ENCODE peak calls at places on chromosomes 5 and 9, in eight cellular contexts. K, M, W, I, S, N, J and T are unnamed samples.

GRCh38 chr9:107954303-107954702 is 464.7 kb upstream of the KLF4 start:
- DNase-seq in W (no peak), K (no peak), S (no peak), J (no peak), I (no peak), M (no peak), N (no peak), T (no peak)

GRCh38 chr9:95406114-95406513 is 88.6 kb upstream of the FANCC start:
- DNase-seq in K (peak; percentile 54), I (peak; percentile 73), J (peak; percentile 75), M (peak; percentile 7), S (no peak), N (no peak), W (no peak), T (peak; percentile 96)

GRCh38 chr5:157839157-157839795 is 19.7 kb downstream of the CLINT1 start:
- DNase-seq in S (no peak), I (no peak), J (no peak), M (no peak), K (no peak), N (no peak), W (no peak), T (no peak)

GRCh38 chr5:157855404-157855994 is 3.4 kb downstream of the CLINT1 start:
- DNase-seq in S (no peak), J (peak; percentile 82), K (peak; percentile 54), M (peak; percentile 66), I (peak; percentile 69), N (no peak), W (peak; percentile 38), T (peak; percentile 81)

GRCh38 chr5:41156739-41157138 is 56.6 kb downstream of the C6 start:
- DNase-seq in W (no peak), M (peak; percentile 59), N (no peak), S (no peak), I (peak; percentile 39), K (no peak), J (peak; percentile 75), T (peak; percentile 77)

GRCh38 chr5:163571755-163572154 is 66.3 kb downstream of the MAT2B start:
- DNase-seq in N (no peak), I (peak; percentile 95), S (peak; percentile 86), K (peak; percentile 79), J (peak; percentile 88), M (peak; percentile 20), W (no peak), T (peak; percentile 70)

GRCh38 chr9:35813434-35814105 is 1.3 kb downstream of the HINT2 start:
- DNase-seq in K (no peak), W (no peak), I (peak; percentile 32), M (peak; percentile 46), J (peak; percentile 28), N (no peak), S (no peak), T (peak; percentile 50)

GRCh38 chr5:148910686-148911361 is 84.4 kb downstream of the ADRB2 start:
- DNase-seq in S (peak; percentile 99), K (no peak), M (peak; percentile 81), J (peak; percentile 68), N (peak; percentile 69), I (peak; percentile 61), W (peak; percentile 58), T (peak; percentile 54)

GRCh38 chr9:79583957-79584654 is 12.3 kb downstream of the TLE4 start:
- DNase-seq in I (no peak), J (no peak), K (no peak), W (peak; percentile 63), M (no peak), N (no peak), S (no peak), T (no peak)

GRCh38 chr5:167802755-167803431 is 488.6 kb upstream of the WWC1 start:
- DNase-seq in N (no peak), I (peak; percentile 58), W (no peak), S (peak; percentile 69), K (no peak), J (no peak), M (peak; percentile 94), T (no peak)

GRCh38 chr9:93676310-93677054 is 100.1 kb downstream of the PHF2 start:
- DNase-seq in W (no peak), N (peak; percentile 54), M (no peak), J (no peak), K (no peak), I (no peak), S (peak; percentile 31), T (no peak)

GRCh38 chr5:154811653-154812465 is 38.5 kb downstream of the FAXDC2 start:
- DNase-seq in W (peak; percentile 58), K (peak; percentile 24), I (peak; percentile 71), M (peak; percentile 53), J (peak; percentile 80), N (no peak), S (peak; percentile 74), T (peak; percentile 81)

GRCh38 chr5:38527475-38527874 is 29.0 kb downstream of the LIFR start:
- DNase-seq in J (no peak), W (no peak), I (no peak), N (no peak), K (no peak), M (no peak), S (no peak), T (no peak)

GRCh38 chr5:14513266-14513665 is 68.3 kb upstream of the OTULINL start:
- DNase-seq in J (no peak), W (no peak), I (no peak), K (no peak), M (no peak), S (no peak), N (no peak), T (no peak)

GRCh38 chr5:137636076-137636475 is 99.8 kb downstream of the KLHL3 start:
- DNase-seq in I (no peak), W (no peak), J (no peak), N (no peak), M (no peak), S (no peak), K (no peak), T (no peak)

GRCh38 chr5:6551287-6551954 is 81.4 kb downstream of the NSUN2 start:
- DNase-seq in M (no peak), J (no peak), I (peak; percentile 27), K (peak; percentile 35), N (peak; percentile 54), S (peak; percentile 30), W (peak; percentile 27), T (no peak)

GRCh38 chr5:6804766-6805165 is 91.5 kb downstream of the TENT4A start:
- DNase-seq in M (no peak), S (no peak), N (no peak), K (peak; percentile 16), J (peak; percentile 25), I (peak; percentile 64), W (no peak), T (peak; percentile 61)

GRCh38 chr5:180096616-180097015 is 25.1 kb upstream of the RNF130 start:
- DNase-seq in W (no peak), N (no peak), M (no peak), K (no peak), S (no peak), I (no peak), J (no peak), T (no peak)

GRCh38 chr5:76082790-76083554 is at the start of gene SV2C:
- DNase-seq in W (no peak), J (peak; percentile 1), M (no peak), K (no peak), I (no peak), S (peak; percentile 44), N (peak; percentile 57), T (peak; percentile 39)

GRCh38 chr9:93258818-93259489 is 75.0 kb downstream of the WNK2 start:
- DNase-seq in I (no peak), W (no peak), S (no peak), J (no peak), K (no peak), N (peak; percentile 61), M (no peak), T (no peak)

GRCh38 chr5:19496056-19496455 is 491.9 kb downstream of the CDH18 start:
- DNase-seq in S (no peak), N (no peak), J (no peak), W (no peak), I (no peak), K (no peak), M (peak; percentile 17), T (peak; percentile 54)

GRCh38 chr9:87140142-87140541 is 192.8 kb upstream of the GAS1 start:
- DNase-seq in M (no peak), N (no peak), I (no peak), K (no peak), W (no peak), S (no peak), J (no peak), T (no peak)

GRCh38 chr9:72758944-72759343 is 193.9 kb downstream of the ALDH1A1 start:
- DNase-seq in K (no peak), M (no peak), J (no peak), W (no peak), I (no peak), N (no peak), S (no peak), T (no peak)

GRCh38 chr5:135039526-135040296 is 5.7 kb upstream of the PITX1 start:
- DNase-seq in S (no peak), I (no peak), K (no peak), W (no peak), N (peak; percentile 58), M (no peak), J (no peak), T (peak; percentile 78)
- H3K4me3 ChIP-seq in S (no peak overlapping the region), I (no peak overlapping the region), K (peak overlapping the region; percentile 31), W (no peak overlapping the region), N (no peak overlapping the region), M (peak overlapping the region; percentile 36), J (no peak overlapping the region), T (no peak overlapping the region)

GRCh38 chr9:27818348-27818747 is 245.1 kb upstream of the C9orf72 start:
- DNase-seq in I (no peak), K (no peak), J (no peak), M (no peak), S (no peak), N (no peak), W (no peak), T (no peak)
- H3K4me3 ChIP-seq in I (no peak overlapping the region), K (no peak overlapping the region), J (no peak overlapping the region), M (no peak overlapping the region), S (no peak overlapping the region), N (no peak overlapping the region), W (no peak overlapping the region), T (no peak overlapping the region)

GRCh38 chr5:36658016-36658415 is 51.6 kb downstream of the SLC1A3 start:
- DNase-seq in J (no peak), W (no peak), K (no peak), M (no peak), S (no peak), N (no peak), I (no peak), T (no peak)
- H3K4me3 ChIP-seq in J (no peak overlapping the region), W (no peak overlapping the region), K (no peak overlapping the region), M (no peak overlapping the region), S (no peak overlapping the region), N (no peak overlapping the region), I (no peak overlapping the region), T (peak overlapping the region; percentile 15)

GRCh38 chr5:77632526-77633268 is 5.8 kb downstream of the OTP start:
- DNase-seq in M (peak; percentile 27), W (no peak), S (no peak), I (no peak), N (no peak), J (no peak), K (no peak), T (no peak)

GRCh38 chr5:77629553-77630245 is 8.8 kb downstream of the OTP start:
- DNase-seq in J (no peak), S (no peak), K (no peak), M (no peak), N (no peak), W (no peak), I (no peak), T (no peak)

GRCh38 chr5:77628840-77629552 is 9.5 kb downstream of the OTP start:
- DNase-seq in N (no peak), S (no peak), I (no peak), W (no peak), K (no peak), M (no peak), J (no peak), T (no peak)

GRCh38 chr5:77630246-77631165 is 8.0 kb downstream of the OTP start:
- DNase-seq in S (peak; percentile 78), J (peak; percentile 18), I (peak; percentile 12), K (no peak), N (peak; percentile 82), M (no peak), W (no peak), T (peak; percentile 32)

GRCh38 chr5:77631166-77631582 is 7.3 kb downstream of the OTP start:
- DNase-seq in M (no peak), S (no peak), W (no peak), J (no peak), N (no peak), K (no peak), I (no peak), T (no peak)
- H3K4me3 ChIP-seq in M (no peak overlapping the region), S (peak overlapping the region; percentile 54), W (no peak overlapping the region), J (no peak overlapping the region), N (peak overlapping the region; percentile 46), K (no peak overlapping the region), I (peak overlapping the region; percentile 32), T (peak overlapping the region; percentile 73)